ENCODE peak calls at places on chromosomes 7 and 10, in eight cellular contexts. N is T47D, G is heart right ventricle, W is uterus, J is body of pancreas, K is GM12865, L is NCI-H2171 treated with DMSO at 0.1 percent for 48 hours, I is ascending aorta. E is an unnamed sample.

GRCh38 chr10:14884082-14884481 is 5.4 kb downstream of the SUV39H2 start:
- DNase-seq in N (no peak), G (no peak), W (no peak), J (no peak), K (no peak), L (no peak), I (no peak), E (no peak)

GRCh38 chr10:128026620-128027281 is 99.5 kb downstream of the MKI67 start:
- DNase-seq in N (no peak), G (no peak), W (no peak), J (no peak), K (no peak), L (no peak), I (no peak), E (no peak)

GRCh38 chr10:59588791-59589190 is 120.9 kb downstream of the SLC16A9 start:
- DNase-seq in N (no peak), G (no peak), W (no peak), J (no peak), K (no peak), L (no peak), I (no peak), E (no peak)

GRCh38 chr10:2839081-2839725 is 228.1 kb upstream of the PFKP start:
- DNase-seq in N (peak; percentile 55), G (peak; percentile 9), W (no peak), J (peak; percentile 48), K (peak; percentile 26), L (peak; percentile 11), I (no peak), E (no peak)

GRCh38 chr7:82506702-82507101 is 63.1 kb upstream of the CACNA2D1 start:
- DNase-seq in N (no peak), G (peak; percentile 24), W (no peak), J (no peak), K (no peak), L (no peak), I (peak; percentile 70), E (no peak)

GRCh38 chr7:11332186-11332864 is 358.7 kb downstream of the PHF14 start:
- DNase-seq in N (no peak), G (no peak), W (no peak), J (no peak), K (peak; percentile 88), L (no peak), I (no peak), E (no peak)

GRCh38 chr7:18866359-18867036 is 250.9 kb downstream of the TWIST1 start:
- DNase-seq in N (no peak), G (peak; percentile 83), W (peak; percentile 54), J (peak; percentile 58), K (peak; percentile 41), L (peak; percentile 20), I (peak; percentile 91), E (no peak)

GRCh38 chr7:134016223-134016941 is 110.8 kb upstream of the LRGUK start:
- DNase-seq in N (peak; percentile 13), G (peak; percentile 11), W (no peak), J (peak; percentile 43), K (peak; percentile 5), L (peak; percentile 50), I (no peak), E (peak; percentile 65)

GRCh38 chr10:51532044-51532443 is 167.4 kb downstream of the CSTF2T start:
- DNase-seq in N (no peak), G (no peak), W (no peak), J (no peak), K (peak; percentile 2), L (no peak), I (no peak), E (no peak)

GRCh38 chr10:47361293-47361692 is 13.1 kb downstream of the RBP3 start:
- DNase-seq in N (no peak), G (peak; percentile 19), W (no peak), J (peak; percentile 28), K (peak; percentile 25), L (no peak), I (peak; percentile 45), E (peak; percentile 0)

GRCh38 chr10:119341236-119342016 is 134.1 kb downstream of the GRK5 start:
- DNase-seq in N (no peak), G (peak; percentile 57), W (peak; percentile 62), J (no peak), K (peak; percentile 14), L (no peak), I (no peak), E (no peak)

GRCh38 chr7:1348836-1349335 is 110.4 kb downstream of the MICALL2 start:
- DNase-seq in N (no peak), G (no peak), W (no peak), J (no peak), K (no peak), L (no peak), I (no peak), E (no peak)

GRCh38 chr7:111869266-111869665 is 307.0 kb upstream of the IMMP2L start:
- DNase-seq in N (no peak), G (no peak), W (no peak), J (no peak), K (no peak), L (no peak), I (no peak), E (no peak)

GRCh38 chr10:35584946-35585345 is 20.2 kb upstream of the GJD4 start:
- DNase-seq in N (no peak), G (no peak), W (no peak), J (no peak), K (no peak), L (no peak), I (no peak), E (no peak)

GRCh38 chr7:1027285-1028043 is 16.9 kb upstream of the GPR146 start:
- DNase-seq in N (peak; percentile 66), G (no peak), W (peak; percentile 47), J (peak; percentile 53), K (peak; percentile 41), L (no peak), I (no peak), E (peak; percentile 19)

GRCh38 chr7:17502209-17502810 is 203.9 kb downstream of the AHR start:
- DNase-seq in N (no peak), G (no peak), W (no peak), J (no peak), K (no peak), L (no peak), I (no peak), E (no peak)

GRCh38 chr7:22660732-22661131 is 66.3 kb upstream of the IL6 start:
- DNase-seq in N (no peak), G (no peak), W (no peak), J (no peak), K (peak; percentile 63), L (no peak), I (no peak), E (no peak)

GRCh38 chr7:80735330-80735729 is 96.9 kb downstream of the CD36 start:
- DNase-seq in N (no peak), G (no peak), W (no peak), J (no peak), K (no peak), L (no peak), I (no peak), E (no peak)

GRCh38 chr7:84100866-84101265 is 93.7 kb downstream of the SEMA3A start:
- DNase-seq in N (no peak), G (no peak), W (no peak), J (no peak), K (no peak), L (no peak), I (no peak), E (no peak)

GRCh38 chr10:3779146-3779707 is 5.8 kb downstream of the KLF6 start:
- DNase-seq in N (no peak), G (no peak), W (no peak), J (no peak), K (no peak), L (no peak), I (no peak), E (no peak)

GRCh38 chr10:76547352-76547972 is 1090.1 kb downstream of the KCNMA1 start:
- DNase-seq in N (peak; percentile 35), G (peak; percentile 89), W (peak; percentile 80), J (peak; percentile 88), K (peak; percentile 75), L (peak; percentile 78), I (peak; percentile 91), E (peak; percentile 82)

GRCh38 chr10:14240253-14241189 is 90.2 kb downstream of the FRMD4A start:
- DNase-seq in N (no peak), G (no peak), W (no peak), J (no peak), K (peak; percentile 13), L (no peak), I (no peak), E (peak; percentile 6)